ENCODE peak calls at places on chromosome X, in five cellular contexts. One of them, this sample, is unnamed.
A peak's percentile ranks its signal among the peaks of the same experiment; 100 is the strongest.

GRCh38 chrX:54529166-54529558 is 857 bp upstream of the GNL3L start:
- DNase-seq in gastrocnemius medialis: no peak
- DNase-seq in tibial nerve: no peak
- DNase-seq in cardiac muscle cell: no peak
- DNase-seq in heart right ventricle: no peak
- DNase-seq in this sample: no peak

GRCh38 chrX:104098151-104098808 is 14.0 kb upstream of the ZCCHC18 start:
- DNase-seq in gastrocnemius medialis: peak; percentile 14
- DNase-seq in tibial nerve: no peak
- DNase-seq in cardiac muscle cell: peak; percentile 79
- DNase-seq in heart right ventricle: no peak
- DNase-seq in this sample: peak; percentile 40

GRCh38 chrX:50067435-50068292 is 133.1 kb downstream of the AKAP4 start:
- DNase-seq in gastrocnemius medialis: no peak
- DNase-seq in tibial nerve: no peak
- DNase-seq in cardiac muscle cell: peak; percentile 72
- DNase-seq in heart right ventricle: no peak
- DNase-seq in this sample: no peak

GRCh38 chrX:21167028-21167427 is 207.2 kb upstream of the CNKSR2 start:
- DNase-seq in gastrocnemius medialis: no peak
- DNase-seq in tibial nerve: no peak
- DNase-seq in cardiac muscle cell: no peak
- DNase-seq in heart right ventricle: no peak
- DNase-seq in this sample: no peak

GRCh38 chrX:106959897-106960296 is 39.7 kb downstream of the CLDN2 start:
- DNase-seq in gastrocnemius medialis: no peak
- DNase-seq in tibial nerve: no peak
- DNase-seq in cardiac muscle cell: peak; percentile 66
- DNase-seq in heart right ventricle: no peak
- DNase-seq in this sample: no peak

GRCh38 chrX:1325515-1326116 is 11.0 kb upstream of the IL3RA start:
- DNase-seq in gastrocnemius medialis: no peak
- DNase-seq in tibial nerve: no peak
- DNase-seq in cardiac muscle cell: no peak
- DNase-seq in heart right ventricle: no peak
- DNase-seq in this sample: no peak

GRCh38 chrX:34734383-34734782 is 77.3 kb upstream of the TMEM47 start:
- DNase-seq in gastrocnemius medialis: no peak
- DNase-seq in tibial nerve: no peak
- DNase-seq in cardiac muscle cell: no peak
- DNase-seq in heart right ventricle: no peak
- DNase-seq in this sample: no peak

GRCh38 chrX:47209508-47210238 is 8.8 kb upstream of the CDK16 start:
- DNase-seq in gastrocnemius medialis: peak; percentile 80
- DNase-seq in tibial nerve: no peak
- DNase-seq in cardiac muscle cell: no peak
- DNase-seq in heart right ventricle: no peak
- DNase-seq in this sample: no peak

GRCh38 chrX:2965965-2966364 is 36.8 kb upstream of the ARSD start:
- DNase-seq in gastrocnemius medialis: no peak
- DNase-seq in tibial nerve: no peak
- DNase-seq in cardiac muscle cell: no peak
- DNase-seq in heart right ventricle: no peak
- DNase-seq in this sample: no peak

GRCh38 chrX:105302246-105302645 is 81.8 kb upstream of the TEX13A start:
- DNase-seq in gastrocnemius medialis: no peak
- DNase-seq in tibial nerve: no peak
- DNase-seq in cardiac muscle cell: no peak
- DNase-seq in heart right ventricle: no peak
- DNase-seq in this sample: no peak

GRCh38 chrX:72060196-72060974 is 71.3 kb downstream of the RTL5 start:
- DNase-seq in gastrocnemius medialis: no peak
- DNase-seq in tibial nerve: no peak
- DNase-seq in cardiac muscle cell: peak; percentile 55
- DNase-seq in heart right ventricle: no peak
- DNase-seq in this sample: no peak

GRCh38 chrX:150201841-150202240 is 161.3 kb upstream of the MAMLD1 start:
- DNase-seq in gastrocnemius medialis: no peak
- DNase-seq in tibial nerve: no peak
- DNase-seq in cardiac muscle cell: no peak
- DNase-seq in heart right ventricle: no peak
- DNase-seq in this sample: no peak

GRCh38 chrX:10050481-10050880 is 83.3 kb downstream of the CLDN34 start:
- DNase-seq in gastrocnemius medialis: no peak
- DNase-seq in tibial nerve: no peak
- DNase-seq in cardiac muscle cell: no peak
- DNase-seq in heart right ventricle: peak; percentile 17
- DNase-seq in this sample: no peak

GRCh38 chrX:40933132-40934078 is 151.8 kb upstream of the USP9X start:
- DNase-seq in gastrocnemius medialis: no peak
- DNase-seq in tibial nerve: no peak
- DNase-seq in cardiac muscle cell: peak; percentile 3
- DNase-seq in heart right ventricle: no peak
- DNase-seq in this sample: no peak

GRCh38 chrX:77436682-77437081 is 10.5 kb upstream of the FGF16 start:
- DNase-seq in gastrocnemius medialis: no peak
- DNase-seq in tibial nerve: no peak
- DNase-seq in cardiac muscle cell: no peak
- DNase-seq in heart right ventricle: no peak
- DNase-seq in this sample: no peak

GRCh38 chrX:96987228-96987627 is 103.5 kb downstream of the RPA4 start:
- DNase-seq in gastrocnemius medialis: no peak
- DNase-seq in tibial nerve: no peak
- DNase-seq in cardiac muscle cell: no peak
- DNase-seq in heart right ventricle: no peak
- DNase-seq in this sample: no peak

GRCh38 chrX:120428309-120428708 is 40.8 kb downstream of the LAMP2 start:
- DNase-seq in gastrocnemius medialis: no peak
- DNase-seq in tibial nerve: no peak
- DNase-seq in cardiac muscle cell: no peak
- DNase-seq in heart right ventricle: no peak
- DNase-seq in this sample: no peak

GRCh38 chrX:19964017-19964710 is 26.7 kb downstream of the BCLAF3 start:
- DNase-seq in gastrocnemius medialis: no peak
- DNase-seq in tibial nerve: no peak
- DNase-seq in cardiac muscle cell: no peak
- DNase-seq in heart right ventricle: no peak
- DNase-seq in this sample: no peak
- H3K27ac ChIP-seq in gastrocnemius medialis: no peak overlapping the region
- H3K27ac ChIP-seq in tibial nerve: no peak overlapping the region
- H3K27ac ChIP-seq in cardiac muscle cell: no peak overlapping the region
- H3K27ac ChIP-seq in heart right ventricle: no peak overlapping the region
- H3K27ac ChIP-seq in this sample: no peak overlapping the region

GRCh38 chrX:154751669-154752271 is 893 bp upstream of the GAB3 start:
- DNase-seq in gastrocnemius medialis: no peak
- DNase-seq in tibial nerve: no peak
- DNase-seq in cardiac muscle cell: peak; percentile 29
- DNase-seq in heart right ventricle: no peak
- DNase-seq in this sample: no peak

GRCh38 chrX:154748712-154749339 is 2.1 kb downstream of the GAB3 start:
- DNase-seq in gastrocnemius medialis: no peak
- DNase-seq in tibial nerve: no peak
- DNase-seq in cardiac muscle cell: peak; percentile 61
- DNase-seq in heart right ventricle: no peak
- DNase-seq in this sample: peak; percentile 37

GRCh38 chrX:154749856-154750255 is 1.0 kb downstream of the GAB3 start:
- DNase-seq in gastrocnemius medialis: no peak
- DNase-seq in tibial nerve: no peak
- DNase-seq in cardiac muscle cell: no peak
- DNase-seq in heart right ventricle: no peak
- DNase-seq in this sample: no peak

GRCh38 chrX:154751121-154751668 is 318 bp upstream of the GAB3 start:
- DNase-seq in gastrocnemius medialis: no peak
- DNase-seq in tibial nerve: no peak
- DNase-seq in cardiac muscle cell: peak; percentile 9
- DNase-seq in heart right ventricle: no peak
- DNase-seq in this sample: no peak

DNA sequence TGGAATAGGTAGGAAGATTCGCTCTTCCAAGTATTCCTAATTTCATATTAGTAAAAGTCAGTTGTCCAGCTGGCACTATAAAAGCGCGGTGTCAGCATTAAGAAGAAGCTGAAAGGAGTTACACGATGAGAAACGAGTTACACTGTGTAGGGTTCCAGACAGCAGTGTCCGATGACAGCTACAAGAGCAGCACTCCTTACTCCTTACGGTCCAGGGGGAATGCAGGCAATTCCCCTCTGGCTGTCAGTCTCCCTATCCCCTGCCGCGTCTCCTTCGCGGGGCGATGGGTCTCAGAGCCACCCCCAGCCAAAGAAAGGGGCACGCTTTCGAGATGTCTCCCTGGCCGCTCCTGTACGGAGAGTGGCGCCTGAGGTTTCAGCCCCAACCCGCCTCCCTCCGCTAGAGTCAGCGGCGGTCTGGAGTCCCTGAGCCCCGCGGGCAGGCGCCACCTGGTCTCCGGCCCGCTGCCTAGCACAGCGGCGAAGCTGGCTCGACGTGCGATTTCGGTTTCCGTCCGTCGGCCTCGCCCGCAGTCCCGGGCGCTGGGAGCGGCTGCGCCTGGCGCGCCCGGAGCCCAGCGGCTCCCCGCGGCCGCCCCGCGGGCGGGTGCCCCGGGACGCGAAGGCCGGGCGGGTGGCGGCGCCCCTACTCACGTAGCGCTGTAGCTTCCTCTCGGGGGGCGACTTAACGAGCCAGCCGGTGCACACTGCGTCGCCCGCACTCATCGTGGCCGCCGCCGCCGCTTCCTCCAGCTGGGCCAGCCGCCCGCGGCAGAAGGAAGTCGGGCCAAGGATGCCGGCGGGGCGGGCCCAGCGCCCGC is at the start of gene GAB3:
- DNase-seq in gastrocnemius medialis: no peak
- DNase-seq in tibial nerve: no peak
- DNase-seq in cardiac muscle cell: peak; percentile 77
- DNase-seq in heart right ventricle: peak; percentile 53
- DNase-seq in this sample: peak; percentile 29
- H3K27ac ChIP-seq in gastrocnemius medialis: peak within 1 kb of the TSS; percentile 69
- H3K27ac ChIP-seq in tibial nerve: peak within 1 kb of the TSS; percentile 73
- H3K27ac ChIP-seq in cardiac muscle cell: peak within 1 kb of the TSS; percentile 77
- H3K27ac ChIP-seq in heart right ventricle: peak within 1 kb of the TSS; percentile 91
- H3K27ac ChIP-seq in this sample: peak within 1 kb of the TSS; percentile 61

GRCh38 chrX:81259714-81260395 is 58.0 kb downstream of the SH3BGRL start:
- DNase-seq in gastrocnemius medialis: no peak
- DNase-seq in tibial nerve: no peak
- DNase-seq in cardiac muscle cell: no peak
- DNase-seq in heart right ventricle: no peak
- DNase-seq in this sample: no peak
- H3K27ac ChIP-seq in gastrocnemius medialis: peak overlapping the region; percentile 13
- H3K27ac ChIP-seq in tibial nerve: no peak overlapping the region
- H3K27ac ChIP-seq in cardiac muscle cell: peak overlapping the region; percentile 99
- H3K27ac ChIP-seq in heart right ventricle: no peak overlapping the region
- H3K27ac ChIP-seq in this sample: no peak overlapping the region

GRCh38 chrX:30313322-30313721 is 4.1 kb upstream of the NR0B1 start:
- DNase-seq in gastrocnemius medialis: no peak
- DNase-seq in tibial nerve: no peak
- DNase-seq in cardiac muscle cell: no peak
- DNase-seq in heart right ventricle: no peak
- DNase-seq in this sample: no peak
- H3K27ac ChIP-seq in gastrocnemius medialis: no peak overlapping the region
- H3K27ac ChIP-seq in tibial nerve: no peak overlapping the region
- H3K27ac ChIP-seq in cardiac muscle cell: no peak overlapping the region
- H3K27ac ChIP-seq in heart right ventricle: no peak overlapping the region
- H3K27ac ChIP-seq in this sample: no peak overlapping the region

GRCh38 chrX:23840674-23841073 is 57.7 kb downstream of the SAT1 start:
- DNase-seq in gastrocnemius medialis: no peak
- DNase-seq in tibial nerve: no peak
- DNase-seq in cardiac muscle cell: no peak
- DNase-seq in heart right ventricle: no peak
- DNase-seq in this sample: no peak
- H3K27ac ChIP-seq in gastrocnemius medialis: no peak overlapping the region
- H3K27ac ChIP-seq in tibial nerve: no peak overlapping the region
- H3K27ac ChIP-seq in cardiac muscle cell: no peak overlapping the region
- H3K27ac ChIP-seq in heart right ventricle: no peak overlapping the region
- H3K27ac ChIP-seq in this sample: no peak overlapping the region

DNA sequence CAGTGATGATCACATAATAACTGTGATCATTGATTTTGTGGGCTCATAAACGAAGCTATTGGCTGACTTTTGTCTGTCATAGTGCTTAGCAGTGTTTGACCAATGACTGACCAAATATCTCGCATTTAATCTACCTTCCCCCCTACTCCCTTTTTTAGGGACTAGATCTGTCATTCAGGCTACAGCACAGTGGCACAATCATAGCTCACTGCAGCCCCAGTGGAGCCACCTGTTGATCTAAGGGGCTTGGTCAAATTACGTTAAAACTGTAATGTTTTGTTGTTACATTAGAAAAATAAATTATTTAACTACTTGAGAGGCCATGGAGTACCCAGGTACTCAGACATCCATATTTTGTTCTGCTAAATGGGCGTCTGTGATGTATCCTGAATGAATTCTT is 1.5 kb downstream of the FUNDC2 start:
- DNase-seq in gastrocnemius medialis: no peak
- DNase-seq in tibial nerve: no peak
- DNase-seq in cardiac muscle cell: no peak
- DNase-seq in heart right ventricle: no peak
- DNase-seq in this sample: no peak
- H3K27ac ChIP-seq in gastrocnemius medialis: peak overlapping the region; percentile 98
- H3K27ac ChIP-seq in tibial nerve: peak overlapping the region; percentile 98
- H3K27ac ChIP-seq in cardiac muscle cell: peak overlapping the region; percentile 99
- H3K27ac ChIP-seq in heart right ventricle: peak overlapping the region; percentile 99
- H3K27ac ChIP-seq in this sample: peak overlapping the region; percentile 91

DNA sequence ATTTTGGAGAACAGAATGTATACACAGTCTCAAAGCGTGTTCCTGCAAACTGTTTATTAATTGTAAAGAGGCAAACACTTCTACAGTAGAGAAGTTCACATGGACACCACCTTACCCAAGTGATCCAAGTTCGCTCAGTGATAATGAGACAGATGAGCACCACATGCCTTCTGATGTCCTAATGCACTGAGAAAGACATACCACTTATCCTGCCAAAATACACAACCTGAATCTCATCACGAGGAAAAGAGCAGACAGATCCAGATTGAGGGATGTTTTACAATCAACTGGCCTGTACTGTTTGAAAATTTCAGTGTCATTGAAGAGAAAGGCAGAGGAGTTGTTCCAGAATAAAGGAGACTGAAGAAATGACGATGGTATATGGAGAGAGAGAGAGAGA is 12.4 kb downstream of the PPEF1 start:
- DNase-seq in gastrocnemius medialis: no peak
- DNase-seq in tibial nerve: no peak
- DNase-seq in cardiac muscle cell: no peak
- DNase-seq in heart right ventricle: no peak
- DNase-seq in this sample: no peak
- H3K27ac ChIP-seq in gastrocnemius medialis: no peak overlapping the region
- H3K27ac ChIP-seq in tibial nerve: no peak overlapping the region
- H3K27ac ChIP-seq in cardiac muscle cell: no peak overlapping the region
- H3K27ac ChIP-seq in heart right ventricle: no peak overlapping the region
- H3K27ac ChIP-seq in this sample: no peak overlapping the region

GRCh38 chrX:12986164-12986779 is 11.4 kb downstream of the TMSB4X start:
- DNase-seq in gastrocnemius medialis: no peak
- DNase-seq in tibial nerve: no peak
- DNase-seq in cardiac muscle cell: no peak
- DNase-seq in heart right ventricle: no peak
- DNase-seq in this sample: no peak
- H3K27ac ChIP-seq in gastrocnemius medialis: no peak overlapping the region
- H3K27ac ChIP-seq in tibial nerve: no peak overlapping the region
- H3K27ac ChIP-seq in cardiac muscle cell: no peak overlapping the region
- H3K27ac ChIP-seq in heart right ventricle: no peak overlapping the region
- H3K27ac ChIP-seq in this sample: peak overlapping the region; percentile 41

GRCh38 chrX:48683411-48683982 is at the start of gene WAS:
- DNase-seq in gastrocnemius medialis: no peak
- DNase-seq in tibial nerve: no peak
- DNase-seq in cardiac muscle cell: no peak
- DNase-seq in heart right ventricle: no peak
- DNase-seq in this sample: peak; percentile 33
- H3K27ac ChIP-seq in gastrocnemius medialis: no peak within 1 kb of the TSS
- H3K27ac ChIP-seq in tibial nerve: peak within 1 kb of the TSS; percentile 58
- H3K27ac ChIP-seq in cardiac muscle cell: no peak within 1 kb of the TSS
- H3K27ac ChIP-seq in heart right ventricle: no peak within 1 kb of the TSS
- H3K27ac ChIP-seq in this sample: peak within 1 kb of the TSS; percentile 71

GRCh38 chrX:79263550-79263949 is 103.6 kb downstream of the ITM2A start:
- DNase-seq in gastrocnemius medialis: no peak
- DNase-seq in tibial nerve: no peak
- DNase-seq in cardiac muscle cell: no peak
- DNase-seq in heart right ventricle: no peak
- DNase-seq in this sample: no peak
- H3K27ac ChIP-seq in gastrocnemius medialis: no peak overlapping the region
- H3K27ac ChIP-seq in tibial nerve: no peak overlapping the region
- H3K27ac ChIP-seq in cardiac muscle cell: no peak overlapping the region
- H3K27ac ChIP-seq in heart right ventricle: no peak overlapping the region
- H3K27ac ChIP-seq in this sample: peak overlapping the region; percentile 1

This sample was measured in effector memory CD4-positive, alpha-beta T cell.